ENCODE peak calls at places on chromosomes 13 and 19, in four cellular contexts. O is A549, G is upper lobe of left lung, F is tibial nerve. H is an unnamed sample.

GRCh38 chr19:9885077-9885552 is 50.0 kb downstream of the PIN1 start:
- DNase-seq in O (no peak), G (no peak), F (no peak), H (no peak)

GRCh38 chr13:34748078-34748477 is 194.0 kb upstream of the NBEA start:
- DNase-seq in O (no peak), G (peak), F (no peak), H (no peak)

GRCh38 chr19:1250374-1251232 is 2.2 kb downstream of the MIDN start:
- DNase-seq in O (peak), G (no peak), F (no peak), H (no peak)

GRCh38 chr19:53057904-53058579 is 13.5 kb downstream of the ERVV-2 start:
- DNase-seq in O (no peak), G (no peak), F (no peak), H (no peak)

GRCh38 chr13:97133955-97134354 is 88.2 kb upstream of the MBNL2 start:
- DNase-seq in O (peak), G (peak), F (no peak), H (no peak)

GRCh38 chr19:39362682-39363657 is 20.7 kb downstream of the SAMD4B start:
- DNase-seq in O (no peak), G (no peak), F (no peak), H (peak)

GRCh38 chr19:1151917-1152601 is 22.0 kb downstream of the SBNO2 start:
- DNase-seq in O (no peak), G (no peak), F (no peak), H (no peak)

GRCh38 chr13:113895436-113895835 is 31.6 kb upstream of the GAS6 start:
- DNase-seq in O (no peak), G (no peak), F (no peak), H (no peak)

GRCh38 chr13:82565191-82565590 is 1317.1 kb downstream of the SLITRK1 start:
- DNase-seq in O (no peak), G (no peak), F (no peak), H (no peak)

GRCh38 chr13:36880961-36881360 is 39.1 kb downstream of the SMAD9 start:
- DNase-seq in O (no peak), G (no peak), F (no peak), H (no peak)

GRCh38 chr13:110676511-110677204 is 29.3 kb downstream of the CARS2 start:
- DNase-seq in O (no peak), G (no peak), F (no peak), H (no peak)

GRCh38 chr19:55619264-55619663 is 5.1 kb downstream of the ZNF784 start:
- DNase-seq in O (no peak), G (no peak), F (no peak), H (no peak)

GRCh38 chr13:113651511-113652403 is 6.2 kb downstream of the ATP4B start:
- DNase-seq in O (no peak), G (peak), F (no peak), H (peak)

GRCh38 chr13:31987535-31988170 is 43.9 kb upstream of the FRY start:
- DNase-seq in O (no peak), G (no peak), F (no peak), H (no peak)

GRCh38 chr13:30745917-30746686 is 10.8 kb downstream of the ALOX5AP start:
- DNase-seq in O (no peak), G (peak), F (no peak), H (no peak)

GRCh38 chr19:2207991-2208860 is 27.9 kb downstream of the PLEKHJ1 start:
- DNase-seq in O (peak), G (peak), F (peak), H (peak)

GRCh38 chr13:98613591-98613990 is 36.7 kb upstream of the STK24 start:
- DNase-seq in O (no peak), G (no peak), F (no peak), H (no peak)

GRCh38 chr19:12867120-12868099 is 13.8 kb downstream of the DNASE2 start:
- DNase-seq in O (peak), G (peak), F (no peak), H (no peak)

GRCh38 chr19:46009530-46010510 is 13.0 kb downstream of the PGLYRP1 start:
- DNase-seq in O (peak), G (peak), F (peak), H (no peak)

GRCh38 chr13:100517135-100517534 is 71.5 kb downstream of the GGACT start:
- DNase-seq in O (peak), G (no peak), F (no peak), H (no peak)

GRCh38 chr19:32397736-32398135 is 7.8 kb upstream of the DPY19L3 start:
- DNase-seq in O (peak), G (no peak), F (no peak), H (no peak)

GRCh38 chr13:21567714-21568113 is 36.3 kb downstream of the MICU2 start:
- DNase-seq in O (no peak), G (no peak), F (no peak), H (no peak)

GRCh38 chr13:98506343-98507059 is 70.4 kb downstream of the STK24 start:
- DNase-seq in O (no peak), G (no peak), F (no peak), H (no peak)

GRCh38 chr13:111480976-111481375 is 160.5 kb downstream of the TEX29 start:
- DNase-seq in O (no peak), G (no peak), F (no peak), H (no peak)

GRCh38 chr19:990746-991145 is 6.6 kb downstream of the WDR18 start:
- DNase-seq in O (no peak), G (no peak), F (no peak), H (no peak)

GRCh38 chr19:48713864-48714755 is 5.4 kb downstream of the MAMSTR start:
- DNase-seq in O (peak), G (peak), F (peak), H (peak)
- TF ChIP-seq POLR2A in O (peak), G (peak), F (peak), H (no peak)

GRCh38 chr19:43447655-43448054 is 17.8 kb downstream of the LYPD3 start:
- DNase-seq in O (no peak), G (no peak), F (no peak), H (no peak)

GRCh38 chr19:43446746-43447489 is 18.5 kb downstream of the LYPD3 start:
- DNase-seq in O (peak), G (peak), F (peak), H (peak)

GRCh38 chr19:43441736-43442135 is 23.7 kb downstream of the LYPD3 start:
- DNase-seq in O (no peak), G (no peak), F (no peak), H (no peak)

GRCh38 chr19:43444531-43445340 is 20.7 kb downstream of the LYPD3 start:
- DNase-seq in O (no peak), G (peak), F (no peak), H (no peak)

DNA sequence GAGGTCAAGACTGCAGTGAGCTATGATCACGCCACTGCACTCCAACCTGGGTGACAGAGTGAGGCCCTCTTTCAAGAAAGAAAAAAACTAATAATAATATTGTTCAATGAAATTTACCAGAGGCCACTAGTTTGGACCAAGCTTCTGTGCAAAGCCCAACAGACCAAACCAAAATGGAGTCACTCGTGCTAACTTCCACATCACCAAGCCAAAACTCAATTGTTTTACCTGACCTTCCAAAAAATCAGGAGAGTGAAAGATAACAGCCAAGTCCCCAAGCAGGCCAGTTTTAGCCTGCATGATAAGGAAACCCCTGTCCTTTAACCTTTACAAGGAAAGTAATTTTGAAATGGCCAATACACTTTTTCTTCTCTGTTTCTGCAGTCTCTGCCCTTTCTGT is 20.0 kb downstream of the LYPD3 start:
- DNase-seq in O (no peak), G (no peak), F (no peak), H (no peak)
- TF ChIP-seq CTCF in O (no peak), G (no peak), F (no peak), H (no peak)

GRCh38 chr19:5436101-5436947 is 18.9 kb upstream of the ZNRF4 start:
- DNase-seq in O (peak), G (no peak), F (no peak), H (no peak)
- H3K4me3 ChIP-seq in O (peak), G (no peak), F (no peak), H (no peak)

GRCh38 chr19:14689598-14690503 is at the start of gene ZNF333:
- DNase-seq in O (peak), G (peak), F (peak), H (peak)
- TF ChIP-seq POLR2A in O (peak), G (peak), F (no peak), H (no peak)

GRCh38 chr19:57280165-57280912 is at the start of gene ZNF460:
- DNase-seq in O (peak), G (peak), F (peak), H (peak)
- TF ChIP-seq CTCF in O (no peak), G (no peak), F (no peak), H (no peak)

H was measured in lower leg skin.